ENCODE peak calls at places on chromosomes 13 and 19, in four cellular contexts. J is fibroblast of lung, N is testis, A is cardiac muscle cell. E is an unnamed sample. For H3K4me1, the result is how much of the 10 kb centered on the place peaks cover.

GRCh38 chr19:52734340-52734892 is 428 bp downstream of the ZNF611 start:
- DNase-seq in A (peak), N (peak), J (peak), E (no peak)

GRCh38 chr13:40228486-40228885 is 438.0 kb downstream of the FOXO1 start:
- DNase-seq in N (no peak), A (no peak), J (no peak), E (no peak)

GRCh38 chr13:42190529-42190928 is 81.4 kb upstream of the AKAP11 start:
- DNase-seq in A (no peak), J (no peak), N (no peak), E (no peak)

GRCh38 chr19:19043881-19044280 is 10.5 kb downstream of the ARMC6 start:
- DNase-seq in J (no peak), A (no peak), N (no peak), E (no peak)

GRCh38 chr13:102904408-102904862 is 58.6 kb downstream of the ERCC5 start:
- DNase-seq in N (no peak), J (no peak), A (no peak), E (no peak)

GRCh38 chr19:42762782-42763181 is 2.7 kb downstream of the PSG8 start:
- DNase-seq in A (no peak), J (peak), N (no peak), E (no peak)

GRCh38 chr19:389246-389934 is 19.6 kb downstream of the C2CD4C start:
- DNase-seq in N (no peak), J (no peak), A (peak), E (no peak)

GRCh38 chr19:55590621-55591020 is 8.7 kb downstream of the FIZ1 start:
- DNase-seq in N (no peak), A (no peak), J (no peak), E (no peak)

GRCh38 chr19:50723069-50723468 is at the start of gene CLEC11A:
- DNase-seq in J (no peak), A (no peak), N (peak), E (no peak)

GRCh38 chr19:3785464-3785937 is 680 bp downstream of the MATK start:
- DNase-seq in N (no peak), J (no peak), A (no peak), E (no peak)

GRCh38 chr13:73677041-73677589 is 457.1 kb downstream of the KLF12 start:
- DNase-seq in A (no peak), J (peak), N (no peak), E (no peak)

GRCh38 chr19:43651758-43652545 is 12.3 kb upstream of the CADM4 start:
- DNase-seq in J (peak), A (peak), N (peak), E (no peak)

GRCh38 chr13:75789451-75790197 is 153.5 kb downstream of the LMO7 start:
- DNase-seq in N (no peak), A (no peak), J (peak), E (peak)

GRCh38 chr13:75792526-75793187 is 156.5 kb downstream of the LMO7 start:
- DNase-seq in J (peak), A (peak), N (no peak), E (no peak)

GRCh38 chr13:75787249-75787940 is 151.3 kb downstream of the LMO7 start:
- DNase-seq in J (peak), N (no peak), A (no peak), E (no peak)

GRCh38 chr13:75788494-75788991 is 152.4 kb downstream of the LMO7 start:
- DNase-seq in A (no peak), J (peak), N (no peak), E (no peak)

DNA sequence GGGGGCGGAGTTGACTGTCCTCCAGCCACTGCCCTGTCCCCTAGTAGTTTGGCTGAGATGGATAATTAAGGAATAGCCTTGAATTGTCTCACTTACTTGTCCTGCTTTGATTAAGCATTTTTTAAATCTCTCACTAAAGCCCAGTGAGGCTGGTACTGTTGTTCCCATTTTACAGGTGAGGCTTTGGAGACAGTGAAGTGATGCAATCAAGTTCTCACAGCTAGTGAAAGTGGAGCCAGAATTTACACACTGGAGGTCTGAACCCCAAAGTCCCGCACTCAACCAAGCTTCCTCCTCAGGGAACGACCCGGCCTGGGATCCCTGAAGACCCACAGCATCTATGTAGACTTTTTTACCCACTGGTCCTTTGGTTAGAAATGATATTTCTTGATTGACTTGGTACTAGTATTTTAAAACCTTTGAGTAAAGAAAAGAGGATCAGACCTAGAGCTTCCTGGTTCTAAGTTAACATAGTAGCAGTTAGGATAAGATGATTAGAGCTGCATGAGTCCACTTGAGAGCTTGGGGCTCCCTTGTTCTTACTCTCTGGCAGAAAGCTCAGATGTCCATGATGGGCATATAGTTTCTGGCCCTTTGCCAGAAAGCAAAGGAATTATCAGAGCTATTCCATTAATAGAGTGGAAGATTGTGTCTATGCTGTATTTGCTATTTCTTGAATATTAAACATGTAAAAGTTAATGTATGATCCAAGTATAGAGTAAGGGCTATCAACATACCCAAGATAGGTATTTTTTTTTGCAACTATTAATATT is 154.3 kb downstream of the LMO7 start:
- DNase-seq in J (no peak), A (no peak), N (no peak), E (no peak)
- H3K4me1 ChIP-seq in J (under half), A (under half), N (under half), E (under half)

DNA sequence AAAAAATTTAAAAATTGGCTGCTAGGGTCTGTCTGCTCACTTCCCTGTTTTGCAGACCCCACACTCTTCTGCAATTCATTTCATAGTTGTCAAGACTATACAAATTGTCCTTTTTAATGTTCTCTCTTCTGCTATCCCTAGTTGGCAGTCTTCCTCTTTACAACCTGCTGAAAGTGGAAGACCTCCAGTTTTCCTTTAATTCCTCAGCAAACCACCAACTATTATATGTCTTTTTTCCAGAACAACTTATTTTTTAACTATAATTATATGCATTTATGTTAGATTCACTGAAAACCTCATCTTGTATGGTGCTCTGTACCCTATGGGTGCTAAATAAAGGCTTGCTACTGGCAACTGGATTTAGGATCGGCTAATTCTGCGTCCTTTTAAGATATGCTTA is 1.1 kb upstream of the PHF11 start:
- DNase-seq in J (no peak), A (no peak), N (no peak), E (no peak)
- H3K27ac ChIP-seq in J (no peak), A (no peak), N (peak), E (peak)

GRCh38 chr13:99703908-99704307 is 202.6 kb downstream of the TM9SF2 start:
- DNase-seq in N (no peak), A (no peak), J (no peak), E (no peak)

GRCh38 chr13:99704390-99704789 is 203.1 kb downstream of the TM9SF2 start:
- DNase-seq in A (no peak), J (no peak), N (no peak), E (no peak)

DNA sequence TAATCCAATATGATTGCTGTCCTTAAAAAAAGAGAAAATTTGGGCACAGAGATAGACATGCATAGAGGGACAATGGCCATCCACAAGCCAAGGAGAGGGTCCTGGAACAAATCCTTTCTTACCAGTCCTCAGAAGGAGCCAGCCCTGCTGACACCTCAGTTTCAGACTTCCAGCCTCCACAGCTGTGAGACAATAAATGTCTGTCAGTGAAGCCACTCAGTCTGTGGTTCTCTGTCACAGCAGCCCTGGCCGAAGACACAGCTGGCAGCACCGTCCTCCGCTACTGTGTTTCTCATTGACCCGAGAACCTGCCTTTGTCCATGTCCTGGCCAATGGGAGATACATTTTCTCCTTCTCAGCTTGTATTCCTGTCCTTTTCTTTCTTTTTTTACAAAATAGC is 207.9 kb downstream of the TM9SF2 start:
- DNase-seq in N (no peak), J (no peak), A (no peak), E (no peak)
- TF ChIP-seq CTCF in N (no peak), J (no peak), A (no peak), E (no peak)

DNA sequence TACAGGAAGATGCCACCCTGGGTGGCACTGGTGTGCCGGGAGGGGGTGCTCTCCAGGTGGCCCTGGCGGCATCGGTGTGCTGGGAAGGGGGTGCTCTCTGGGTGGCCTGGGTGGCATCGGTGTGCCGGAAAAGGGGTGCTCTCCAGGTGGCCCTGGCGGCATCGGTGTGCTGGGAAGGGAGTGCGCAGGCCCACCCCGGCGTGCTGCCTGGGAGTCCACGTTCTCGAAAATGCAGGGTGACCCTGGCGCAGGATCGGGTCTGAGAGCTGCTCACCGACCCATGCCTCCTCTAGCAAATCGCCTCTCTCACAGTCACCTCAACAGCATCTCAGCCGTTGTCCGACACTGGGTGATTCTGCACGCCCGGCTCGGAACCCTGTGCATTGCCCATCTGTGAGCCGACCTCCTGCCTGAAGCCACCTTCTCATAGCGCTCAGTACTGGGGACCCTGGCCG is 36.4 kb downstream of the RASA3 start:
- DNase-seq in N (no peak), A (no peak), J (no peak), E (peak)
- H3K4me1 ChIP-seq in N (under half), A (under half), J (under half), E (under half)

GRCh38 chr13:46627462-46627861 is 74.5 kb downstream of the LRCH1 start:
- DNase-seq in J (no peak), A (no peak), N (no peak), E (no peak)
- H3K27ac ChIP-seq in J (no peak), A (no peak), N (no peak), E (no peak)

E was measured in ascending aorta.